ENCODE peak calls at places on chromosomes 13 and 19, in seven cellular contexts. W, N, O, X, G, H and B are unnamed samples.
A peak's percentile ranks its signal among the peaks of the same experiment; 100 is the strongest.

GRCh38 chr19:48121909-48122371 is 11.3 kb upstream of the PLA2G4C start:
- DNase-seq in W (peak; percentile 41), N (no peak), O (no peak), X (no peak), G (peak; percentile 43), H (no peak), B (no peak)

GRCh38 chr19:56720281-56720680 is 48.7 kb upstream of the ZNF835 start:
- DNase-seq in W (no peak), N (no peak), O (no peak), X (no peak), G (peak; percentile 1), H (no peak), B (no peak)

GRCh38 chr13:21683034-21683733 is 12.3 kb downstream of the FGF9 start:
- DNase-seq in W (no peak), N (no peak), O (peak; percentile 88), X (no peak), G (peak; percentile 43), H (no peak), B (peak; percentile 77)

GRCh38 chr19:17841810-17842662 is 5.7 kb downstream of the JAK3 start:
- DNase-seq in W (no peak), N (peak; percentile 99), O (peak; percentile 63), X (peak; percentile 72), G (peak; percentile 86), H (peak; percentile 91), B (peak; percentile 60)

GRCh38 chr13:31048521-31048920 is 113.2 kb downstream of the HSPH1 start:
- DNase-seq in W (no peak), N (no peak), O (no peak), X (no peak), G (peak; percentile 18), H (no peak), B (peak; percentile 49)

GRCh38 chr13:34967851-34968562 is 25.9 kb downstream of the NBEA start:
- DNase-seq in W (no peak), N (no peak), O (no peak), X (no peak), G (no peak), H (no peak), B (no peak)

GRCh38 chr13:34349091-34349722 is 531.3 kb downstream of the RFC3 start:
- DNase-seq in W (peak; percentile 98), N (no peak), O (peak; percentile 89), X (peak; percentile 37), G (peak; percentile 95), H (no peak), B (peak; percentile 100)

GRCh38 chr13:113151745-113152707 is 6.4 kb upstream of the PROZ start:
- DNase-seq in W (no peak), N (no peak), O (peak; percentile 74), X (no peak), G (peak; percentile 43), H (no peak), B (peak; percentile 71)

GRCh38 chr13:39462456-39462855 is 140.5 kb downstream of the LHFPL6 start:
- DNase-seq in W (no peak), N (no peak), O (no peak), X (no peak), G (peak; percentile 26), H (no peak), B (peak; percentile 61)

GRCh38 chr19:29805026-29805925 is 6.5 kb upstream of the CCNE1 start:
- DNase-seq in W (no peak), N (no peak), O (peak; percentile 10), X (no peak), G (peak; percentile 49), H (no peak), B (peak; percentile 41)

GRCh38 chr19:8485561-8486371 is 16.7 kb downstream of the PRAM1 start:
- DNase-seq in W (no peak), N (no peak), O (no peak), X (no peak), G (no peak), H (no peak), B (no peak)

GRCh38 chr13:113995051-113995601 is 21.2 kb upstream of the C13orf46 start:
- DNase-seq in W (no peak), N (no peak), O (no peak), X (no peak), G (no peak), H (no peak), B (no peak)

GRCh38 chr19:4019578-4019977 is 12.0 kb downstream of the PIAS4 start:
- DNase-seq in W (no peak), N (no peak), O (no peak), X (no peak), G (no peak), H (no peak), B (no peak)

GRCh38 chr13:26508885-26509284 is 48.6 kb upstream of the WASF3 start:
- DNase-seq in W (no peak), N (no peak), O (peak; percentile 95), X (peak; percentile 71), G (peak; percentile 98), H (no peak), B (peak; percentile 92)

GRCh38 chr19:14494910-14495677 is 833 bp downstream of the GIPC1 start:
- DNase-seq in W (no peak), N (peak; percentile 9), O (no peak), X (no peak), G (no peak), H (no peak), B (no peak)

GRCh38 chr19:38285567-38285966 is 18.5 kb upstream of the C19orf33 start:
- DNase-seq in W (no peak), N (no peak), O (peak; percentile 62), X (no peak), G (peak; percentile 75), H (no peak), B (peak; percentile 51)

GRCh38 chr19:36488816-36489138 is 584 bp downstream of the ZNF566 start:
- DNase-seq in W (peak; percentile 3), N (peak; percentile 50), O (no peak), X (no peak), G (peak; percentile 14), H (peak; percentile 64), B (peak; percentile 4)

GRCh38 chr19:19649159-19649558 is 5.7 kb upstream of the GMIP start:
- DNase-seq in W (no peak), N (no peak), O (no peak), X (no peak), G (no peak), H (no peak), B (no peak)

GRCh38 chr13:48801255-48801654 is 147.5 kb downstream of the CYSLTR2 start:
- DNase-seq in W (peak; percentile 87), N (no peak), O (peak; percentile 81), X (no peak), G (peak; percentile 78), H (no peak), B (peak; percentile 90)

GRCh38 chr19:55956431-55956830 is 8.8 kb downstream of the NLRP8 start:
- DNase-seq in W (no peak), N (no peak), O (no peak), X (no peak), G (no peak), H (no peak), B (no peak)

GRCh38 chr13:45773236-45773635 is 71.1 kb downstream of the CBY2 start:
- DNase-seq in W (no peak), N (no peak), O (peak; percentile 79), X (no peak), G (peak; percentile 3), H (no peak), B (no peak)

GRCh38 chr13:62556973-62557372 is 1141.3 kb upstream of the PCDH20 start:
- DNase-seq in W (no peak), N (no peak), O (peak; percentile 8), X (no peak), G (no peak), H (no peak), B (no peak)

GRCh38 chr13:24997367-24997967 is 98.5 kb upstream of the PABPC3 start:
- DNase-seq in W (peak; percentile 17), N (peak; percentile 14), O (peak; percentile 27), X (no peak), G (peak; percentile 59), H (peak; percentile 11), B (peak; percentile 28)

GRCh38 chr13:110507678-110508381 is 53.7 kb downstream of the RAB20 start:
- DNase-seq in W (no peak), N (peak; percentile 27), O (no peak), X (no peak), G (no peak), H (peak; percentile 16), B (no peak)
- TF ChIP-seq CTCF in W (no peak), N (peak; percentile 27), O (no peak), X (no peak), G (peak; percentile 8), H (no peak), B (no peak)

GRCh38 chr13:27965740-27966640 is 3.1 kb downstream of the CDX2 start:
- DNase-seq in W (no peak), N (no peak), O (no peak), X (no peak), G (no peak), H (no peak), B (no peak)

GRCh38 chr13:27967736-27968315 is 1.3 kb downstream of the CDX2 start:
- DNase-seq in W (no peak), N (no peak), O (no peak), X (no peak), G (no peak), H (no peak), B (no peak)

GRCh38 chr13:27968316-27969072 is 621 bp downstream of the CDX2 start:
- DNase-seq in W (no peak), N (no peak), O (no peak), X (no peak), G (no peak), H (no peak), B (no peak)

GRCh38 chr13:27966641-27967202 is 2.4 kb downstream of the CDX2 start:
- DNase-seq in W (no peak), N (no peak), O (no peak), X (no peak), G (no peak), H (no peak), B (no peak)

GRCh38 chr13:27967203-27967735 is 1.8 kb downstream of the CDX2 start:
- DNase-seq in W (no peak), N (no peak), O (no peak), X (no peak), G (no peak), H (no peak), B (no peak)
- H3K4me3 ChIP-seq in W (no peak overlapping the region), N (no peak overlapping the region), O (no peak overlapping the region), X (no peak overlapping the region), G (no peak overlapping the region), H (peak overlapping the region; percentile 56), B (no peak overlapping the region)

GRCh38 chr13:98866882-98867281 is 111.0 kb downstream of the DOCK9 start:
- DNase-seq in W (no peak), N (peak; percentile 22), O (no peak), X (no peak), G (no peak), H (no peak), B (no peak)
- TF ChIP-seq CTCF in W (no peak), N (no peak), O (no peak), X (no peak), G (peak; percentile 24), H (no peak), B (peak; percentile 18)

GRCh38 chr19:12035220-12036172 is at the start of gene ZNF433:
- DNase-seq in W (peak; percentile 19), N (peak; percentile 85), O (peak; percentile 71), X (peak; percentile 94), G (peak; percentile 86), H (no peak), B (peak; percentile 79)
- H3K4me3 ChIP-seq in W (peak within 1 kb of the TSS; percentile 56), N (peak within 1 kb of the TSS; percentile 53), O (peak within 1 kb of the TSS; percentile 90), X (peak within 1 kb of the TSS; percentile 90), G (peak within 1 kb of the TSS; percentile 87), H (no peak within 1 kb of the TSS), B (peak within 1 kb of the TSS; percentile 93)

GRCh38 chr19:42433503-42434260 is 6.5 kb upstream of the LIPE start:
- DNase-seq in W (no peak), N (peak; percentile 61), O (peak; percentile 14), X (peak; percentile 72), G (peak; percentile 75), H (peak; percentile 91), B (peak; percentile 32)
- TF ChIP-seq CTCF in W (peak; percentile 48), N (peak; percentile 95), O (peak; percentile 60), X (peak; percentile 50), G (peak; percentile 79), H (peak; percentile 99), B (peak; percentile 45)